ENCODE peak calls at places on chromosomes 5 and 9, in four cellular contexts. C is hippocampal formation, M is IMR-90, B is adipocyte. T is an unnamed sample.

GRCh38 chr5:81922790-81923398 is 48.9 kb upstream of the ATG10 start:
- DNase-seq in B (no peak), M (no peak), C (no peak), T (no peak)

GRCh38 chr9:133044661-133045060 is 13.9 kb downstream of the GTF3C5 start:
- DNase-seq in M (no peak), C (no peak), B (no peak), T (no peak)

GRCh38 chr9:35035851-35036701 is 36.3 kb downstream of the VCP start:
- DNase-seq in M (peak), C (no peak), B (no peak), T (no peak)

GRCh38 chr5:139272471-139273321 is 20.8 kb upstream of the MATR3 start:
- DNase-seq in B (peak), M (peak), C (no peak), T (peak)

GRCh38 chr9:84667571-84668203 is 1.8 kb upstream of the NTRK2 start:
- DNase-seq in M (peak), C (no peak), B (peak), T (peak)

GRCh38 chr5:172740483-172741205 is 30.4 kb downstream of the DUSP1 start:
- DNase-seq in B (peak), C (no peak), M (peak), T (peak)

GRCh38 chr5:96235008-96235910 is 197.8 kb downstream of the PCSK1 start:
- DNase-seq in B (no peak), C (no peak), M (peak), T (no peak)

GRCh38 chr5:17235736-17236330 is 18.4 kb downstream of the BASP1 start:
- DNase-seq in B (peak), C (no peak), M (peak), T (peak)

GRCh38 chr5:53996008-53996407 is 314.4 kb downstream of the ARL15 start:
- DNase-seq in C (no peak), B (no peak), M (no peak), T (no peak)

GRCh38 chr5:41264019-41264418 is 50.7 kb upstream of the C6 start:
- DNase-seq in B (no peak), M (no peak), C (no peak), T (no peak)

T was measured in SJSA1.